ENCODE peak calls at places on chromosomes 7 and 10, in eight cellular contexts. One of them, this sample, is unnamed.

GRCh38 chr7:112201421-112201820 is 4.8 kb downstream of the DOCK4 start:
- DNase-seq in fibroblast of lung: peak
- DNase-seq in AG09309: no peak
- DNase-seq in psoas muscle: no peak
- DNase-seq in adrenal gland: no peak
- DNase-seq in epithelial cell of esophagus: peak
- DNase-seq in HepG2: no peak
- DNase-seq in nephron progenitor cell: no peak
- DNase-seq in this sample: no peak

GRCh38 chr7:104368006-104368405 is 39.6 kb downstream of the LHFPL3 start:
- DNase-seq in fibroblast of lung: no peak
- DNase-seq in AG09309: no peak
- DNase-seq in psoas muscle: no peak
- DNase-seq in adrenal gland: no peak
- DNase-seq in epithelial cell of esophagus: no peak
- DNase-seq in HepG2: no peak
- DNase-seq in nephron progenitor cell: no peak
- DNase-seq in this sample: no peak

GRCh38 chr7:44150466-44150832 is 9.3 kb upstream of the MYL7 start:
- DNase-seq in fibroblast of lung: no peak
- DNase-seq in AG09309: no peak
- DNase-seq in psoas muscle: no peak
- DNase-seq in adrenal gland: peak
- DNase-seq in epithelial cell of esophagus: no peak
- DNase-seq in HepG2: no peak
- DNase-seq in nephron progenitor cell: no peak
- DNase-seq in this sample: no peak

GRCh38 chr10:78657622-78658165 is 411.1 kb upstream of the ZMIZ1 start:
- DNase-seq in fibroblast of lung: peak
- DNase-seq in AG09309: no peak
- DNase-seq in psoas muscle: peak
- DNase-seq in adrenal gland: peak
- DNase-seq in epithelial cell of esophagus: peak
- DNase-seq in HepG2: peak
- DNase-seq in nephron progenitor cell: peak
- DNase-seq in this sample: peak

GRCh38 chr10:11772575-11773288 is 30.6 kb downstream of the ECHDC3 start:
- DNase-seq in fibroblast of lung: no peak
- DNase-seq in AG09309: no peak
- DNase-seq in psoas muscle: no peak
- DNase-seq in adrenal gland: no peak
- DNase-seq in epithelial cell of esophagus: no peak
- DNase-seq in HepG2: no peak
- DNase-seq in nephron progenitor cell: no peak
- DNase-seq in this sample: no peak

GRCh38 chr10:100969175-100970075 is at the start of gene SEMA4G:
- DNase-seq in fibroblast of lung: peak
- DNase-seq in AG09309: no peak
- DNase-seq in psoas muscle: peak
- DNase-seq in adrenal gland: no peak
- DNase-seq in epithelial cell of esophagus: peak
- DNase-seq in HepG2: peak
- DNase-seq in nephron progenitor cell: peak
- DNase-seq in this sample: peak

GRCh38 chr7:94602181-94602580 is 53.8 kb downstream of the SGCE start:
- DNase-seq in fibroblast of lung: no peak
- DNase-seq in AG09309: no peak
- DNase-seq in psoas muscle: no peak
- DNase-seq in adrenal gland: no peak
- DNase-seq in epithelial cell of esophagus: no peak
- DNase-seq in HepG2: no peak
- DNase-seq in nephron progenitor cell: no peak
- DNase-seq in this sample: no peak

GRCh38 chr10:72030762-72031543 is 57.4 kb downstream of the SPOCK2 start:
- DNase-seq in fibroblast of lung: no peak
- DNase-seq in AG09309: no peak
- DNase-seq in psoas muscle: peak
- DNase-seq in adrenal gland: peak
- DNase-seq in epithelial cell of esophagus: no peak
- DNase-seq in HepG2: peak
- DNase-seq in nephron progenitor cell: peak
- DNase-seq in this sample: no peak

GRCh38 chr7:22651534-22652243 is 75.3 kb upstream of the IL6 start:
- DNase-seq in fibroblast of lung: peak
- DNase-seq in AG09309: no peak
- DNase-seq in psoas muscle: no peak
- DNase-seq in adrenal gland: no peak
- DNase-seq in epithelial cell of esophagus: peak
- DNase-seq in HepG2: no peak
- DNase-seq in nephron progenitor cell: no peak
- DNase-seq in this sample: no peak

GRCh38 chr10:63143984-63144383 is 10.9 kb downstream of the NRBF2 start:
- DNase-seq in fibroblast of lung: no peak
- DNase-seq in AG09309: no peak
- DNase-seq in psoas muscle: no peak
- DNase-seq in adrenal gland: no peak
- DNase-seq in epithelial cell of esophagus: no peak
- DNase-seq in HepG2: no peak
- DNase-seq in nephron progenitor cell: no peak
- DNase-seq in this sample: no peak

GRCh38 chr7:107958764-107959526 is 44.0 kb downstream of the LAMB1 start:
- DNase-seq in fibroblast of lung: peak
- DNase-seq in AG09309: peak
- DNase-seq in psoas muscle: no peak
- DNase-seq in adrenal gland: peak
- DNase-seq in epithelial cell of esophagus: peak
- DNase-seq in HepG2: no peak
- DNase-seq in nephron progenitor cell: no peak
- DNase-seq in this sample: no peak

GRCh38 chr10:71087622-71088021 is 124.7 kb upstream of the UNC5B start:
- DNase-seq in fibroblast of lung: no peak
- DNase-seq in AG09309: no peak
- DNase-seq in psoas muscle: peak
- DNase-seq in adrenal gland: no peak
- DNase-seq in epithelial cell of esophagus: no peak
- DNase-seq in HepG2: no peak
- DNase-seq in nephron progenitor cell: no peak
- DNase-seq in this sample: peak

GRCh38 chr7:1732072-1732471 is 62.0 kb downstream of the ELFN1 start:
- DNase-seq in fibroblast of lung: no peak
- DNase-seq in AG09309: no peak
- DNase-seq in psoas muscle: no peak
- DNase-seq in adrenal gland: no peak
- DNase-seq in epithelial cell of esophagus: no peak
- DNase-seq in HepG2: no peak
- DNase-seq in nephron progenitor cell: no peak
- DNase-seq in this sample: no peak

GRCh38 chr7:144074374-144074773 is 4.8 kb downstream of the OR2A25 start:
- DNase-seq in fibroblast of lung: no peak
- DNase-seq in AG09309: no peak
- DNase-seq in psoas muscle: no peak
- DNase-seq in adrenal gland: no peak
- DNase-seq in epithelial cell of esophagus: no peak
- DNase-seq in HepG2: no peak
- DNase-seq in nephron progenitor cell: no peak
- DNase-seq in this sample: no peak

GRCh38 chr7:47034180-47034579 is 547.7 kb downstream of the TNS3 start:
- DNase-seq in fibroblast of lung: peak
- DNase-seq in AG09309: no peak
- DNase-seq in psoas muscle: no peak
- DNase-seq in adrenal gland: no peak
- DNase-seq in epithelial cell of esophagus: no peak
- DNase-seq in HepG2: no peak
- DNase-seq in nephron progenitor cell: no peak
- DNase-seq in this sample: no peak

GRCh38 chr7:146146866-146147265 is 30.3 kb downstream of the CNTNAP2 start:
- DNase-seq in fibroblast of lung: peak
- DNase-seq in AG09309: peak
- DNase-seq in psoas muscle: no peak
- DNase-seq in adrenal gland: no peak
- DNase-seq in epithelial cell of esophagus: no peak
- DNase-seq in HepG2: no peak
- DNase-seq in nephron progenitor cell: no peak
- DNase-seq in this sample: no peak

GRCh38 chr7:55111007-55111406 is 92.2 kb downstream of the EGFR start:
- DNase-seq in fibroblast of lung: peak
- DNase-seq in AG09309: no peak
- DNase-seq in psoas muscle: no peak
- DNase-seq in adrenal gland: no peak
- DNase-seq in epithelial cell of esophagus: peak
- DNase-seq in HepG2: no peak
- DNase-seq in nephron progenitor cell: no peak
- DNase-seq in this sample: no peak

GRCh38 chr7:68162712-68163111 is 1166.1 kb downstream of the TYW1 start:
- DNase-seq in fibroblast of lung: no peak
- DNase-seq in AG09309: no peak
- DNase-seq in psoas muscle: no peak
- DNase-seq in adrenal gland: no peak
- DNase-seq in epithelial cell of esophagus: no peak
- DNase-seq in HepG2: no peak
- DNase-seq in nephron progenitor cell: no peak
- DNase-seq in this sample: no peak

GRCh38 chr10:33347227-33347626 is 12.8 kb upstream of the NRP1 start:
- DNase-seq in fibroblast of lung: peak
- DNase-seq in AG09309: no peak
- DNase-seq in psoas muscle: no peak
- DNase-seq in adrenal gland: no peak
- DNase-seq in epithelial cell of esophagus: peak
- DNase-seq in HepG2: no peak
- DNase-seq in nephron progenitor cell: no peak
- DNase-seq in this sample: no peak

GRCh38 chr7:50674896-50675835 is 107.5 kb downstream of the GRB10 start:
- DNase-seq in fibroblast of lung: no peak
- DNase-seq in AG09309: no peak
- DNase-seq in psoas muscle: no peak
- DNase-seq in adrenal gland: no peak
- DNase-seq in epithelial cell of esophagus: no peak
- DNase-seq in HepG2: no peak
- DNase-seq in nephron progenitor cell: no peak
- DNase-seq in this sample: no peak

GRCh38 chr7:130273081-130273699 is 6.5 kb downstream of the CPA2 start:
- DNase-seq in fibroblast of lung: peak
- DNase-seq in AG09309: no peak
- DNase-seq in psoas muscle: no peak
- DNase-seq in adrenal gland: no peak
- DNase-seq in epithelial cell of esophagus: peak
- DNase-seq in HepG2: no peak
- DNase-seq in nephron progenitor cell: peak
- DNase-seq in this sample: peak

GRCh38 chr10:35784751-35785150 is 142.7 kb upstream of the FZD8 start:
- DNase-seq in fibroblast of lung: no peak
- DNase-seq in AG09309: no peak
- DNase-seq in psoas muscle: no peak
- DNase-seq in adrenal gland: no peak
- DNase-seq in epithelial cell of esophagus: peak
- DNase-seq in HepG2: no peak
- DNase-seq in nephron progenitor cell: no peak
- DNase-seq in this sample: no peak

GRCh38 chr10:35783305-35783838 is 141.3 kb upstream of the FZD8 start:
- DNase-seq in fibroblast of lung: peak
- DNase-seq in AG09309: peak
- DNase-seq in psoas muscle: no peak
- DNase-seq in adrenal gland: no peak
- DNase-seq in epithelial cell of esophagus: peak
- DNase-seq in HepG2: no peak
- DNase-seq in nephron progenitor cell: no peak
- DNase-seq in this sample: no peak

GRCh38 chr10:35778344-35778743 is 136.2 kb upstream of the FZD8 start:
- DNase-seq in fibroblast of lung: no peak
- DNase-seq in AG09309: no peak
- DNase-seq in psoas muscle: no peak
- DNase-seq in adrenal gland: no peak
- DNase-seq in epithelial cell of esophagus: no peak
- DNase-seq in HepG2: no peak
- DNase-seq in nephron progenitor cell: no peak
- DNase-seq in this sample: no peak

GRCh38 chr10:35781643-35782035 is 139.5 kb upstream of the FZD8 start:
- DNase-seq in fibroblast of lung: no peak
- DNase-seq in AG09309: no peak
- DNase-seq in psoas muscle: no peak
- DNase-seq in adrenal gland: no peak
- DNase-seq in epithelial cell of esophagus: peak
- DNase-seq in HepG2: peak
- DNase-seq in nephron progenitor cell: no peak
- DNase-seq in this sample: peak

GRCh38 chr10:35780970-35781642 is 139.0 kb upstream of the FZD8 start:
- DNase-seq in fibroblast of lung: no peak
- DNase-seq in AG09309: no peak
- DNase-seq in psoas muscle: no peak
- DNase-seq in adrenal gland: no peak
- DNase-seq in epithelial cell of esophagus: peak
- DNase-seq in HepG2: no peak
- DNase-seq in nephron progenitor cell: no peak
- DNase-seq in this sample: no peak
- TF ChIP-seq CTCF in fibroblast of lung: no peak
- TF ChIP-seq CTCF in AG09309: no peak
- TF ChIP-seq CTCF in psoas muscle: no peak
- TF ChIP-seq CTCF in adrenal gland: no peak
- TF ChIP-seq CTCF in epithelial cell of esophagus: peak
- TF ChIP-seq CTCF in HepG2: no peak
- TF ChIP-seq CTCF in nephron progenitor cell: no peak
- TF ChIP-seq CTCF in this sample: no peak

GRCh38 chr7:102286237-102287081 is at the start of gene SH2B2:
- DNase-seq in fibroblast of lung: peak
- DNase-seq in AG09309: no peak
- DNase-seq in psoas muscle: peak
- DNase-seq in adrenal gland: peak
- DNase-seq in epithelial cell of esophagus: peak
- DNase-seq in HepG2: peak
- DNase-seq in nephron progenitor cell: peak
- DNase-seq in this sample: peak
- TF ChIP-seq CTCF in fibroblast of lung: no peak
- TF ChIP-seq CTCF in AG09309: no peak
- TF ChIP-seq CTCF in psoas muscle: no peak
- TF ChIP-seq CTCF in adrenal gland: no peak
- TF ChIP-seq CTCF in epithelial cell of esophagus: no peak
- TF ChIP-seq CTCF in HepG2: peak
- TF ChIP-seq CTCF in nephron progenitor cell: no peak
- TF ChIP-seq CTCF in this sample: no peak

DNA sequence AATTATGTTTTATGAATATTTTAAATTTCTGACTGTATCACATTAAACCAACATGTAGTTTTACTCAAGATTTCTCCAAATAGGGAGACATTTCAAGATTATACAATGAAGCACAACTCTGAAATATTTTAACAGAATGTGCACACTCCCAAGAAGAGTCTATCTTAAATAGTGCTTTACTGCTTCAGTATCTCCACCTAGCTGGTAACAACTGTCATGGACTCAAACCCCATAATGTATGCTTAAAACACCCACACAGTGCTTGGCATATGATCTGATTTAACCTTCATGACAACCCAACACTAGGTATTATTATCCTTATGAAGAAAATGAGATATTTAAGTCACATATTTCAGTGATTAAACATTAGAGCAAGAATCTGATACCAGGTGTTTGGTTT is 45.9 kb downstream of the ASZ1 start:
- DNase-seq in fibroblast of lung: no peak
- DNase-seq in AG09309: no peak
- DNase-seq in psoas muscle: no peak
- DNase-seq in adrenal gland: no peak
- DNase-seq in epithelial cell of esophagus: no peak
- DNase-seq in HepG2: no peak
- DNase-seq in nephron progenitor cell: no peak
- DNase-seq in this sample: no peak
- TF ChIP-seq CTCF in fibroblast of lung: no peak
- TF ChIP-seq CTCF in AG09309: peak
- TF ChIP-seq CTCF in psoas muscle: no peak
- TF ChIP-seq CTCF in adrenal gland: no peak
- TF ChIP-seq CTCF in epithelial cell of esophagus: no peak
- TF ChIP-seq CTCF in HepG2: no peak
- TF ChIP-seq CTCF in nephron progenitor cell: no peak
- TF ChIP-seq CTCF in this sample: no peak

GRCh38 chr7:30445770-30446169 is 32.8 kb downstream of the NOD1 start:
- DNase-seq in fibroblast of lung: peak
- DNase-seq in AG09309: no peak
- DNase-seq in psoas muscle: peak
- DNase-seq in adrenal gland: peak
- DNase-seq in epithelial cell of esophagus: no peak
- DNase-seq in HepG2: peak
- DNase-seq in nephron progenitor cell: peak
- DNase-seq in this sample: no peak
- TF ChIP-seq CTCF in fibroblast of lung: peak
- TF ChIP-seq CTCF in AG09309: no peak
- TF ChIP-seq CTCF in psoas muscle: no peak
- TF ChIP-seq CTCF in adrenal gland: peak
- TF ChIP-seq CTCF in epithelial cell of esophagus: no peak
- TF ChIP-seq CTCF in HepG2: peak
- TF ChIP-seq CTCF in nephron progenitor cell: no peak
- TF ChIP-seq CTCF in this sample: no peak